ENCODE peak calls at places on chromosomes 2 and 18, in eight cellular contexts. D is Peyer's patch, U is AG09319, W is omental fat pad, J is upper lobe of right lung, G is kidney, M is GM06990, L is astrocyte of the cerebellum. P is an unnamed sample.

GRCh38 chr2:208099682-208100081 is 24.6 kb downstream of the CRYGD start:
- DNase-seq in D (no peak), W (no peak), J (no peak), M (no peak), G (no peak), U (no peak), L (no peak), P (no peak)

GRCh38 chr2:229437467-229437866 is 166.4 kb upstream of the PID1 start:
- DNase-seq in U (no peak), M (no peak), D (no peak), G (no peak), L (no peak), J (no peak), W (no peak), P (no peak)

GRCh38 chr2:72573232-72573631 is 252.6 kb downstream of the EXOC6B start:
- DNase-seq in L (no peak), J (no peak), W (no peak), G (no peak), M (no peak), U (no peak), D (no peak), P (no peak)

GRCh38 chr2:174176898-174177297 is 71.4 kb downstream of the OLA1 start:
- DNase-seq in W (no peak), G (no peak), D (no peak), M (no peak), U (no peak), J (no peak), L (peak), P (no peak)

GRCh38 chr2:10331033-10331701 is 28.5 kb downstream of the HPCAL1 start:
- DNase-seq in L (no peak), M (peak), J (peak), D (peak), U (no peak), W (no peak), G (peak), P (no peak)

GRCh38 chr2:51304341-51304740 is 272.4 kb upstream of the NRXN1 start:
- DNase-seq in G (no peak), J (no peak), M (no peak), U (no peak), D (no peak), L (no peak), W (no peak), P (no peak)

GRCh38 chr2:204670124-204670523 is 124.8 kb downstream of the PARD3B start:
- DNase-seq in M (no peak), J (no peak), G (no peak), D (no peak), L (no peak), U (no peak), W (no peak), P (no peak)

GRCh38 chr18:10234912-10235439 is 219.5 kb upstream of the APCDD1 start:
- DNase-seq in D (no peak), J (no peak), L (no peak), M (no peak), G (no peak), U (peak), W (no peak), P (no peak)

GRCh38 chr18:71727909-71728308 is 816.2 kb downstream of the CBLN2 start:
- DNase-seq in W (no peak), M (no peak), U (no peak), L (no peak), G (no peak), J (no peak), D (no peak), P (no peak)

GRCh38 chr2:212794471-212794870 is 255.9 kb upstream of the ERBB4 start:
- DNase-seq in W (no peak), G (no peak), U (no peak), J (no peak), M (no peak), L (no peak), D (no peak), P (no peak)

GRCh38 chr2:219272351-219272750 is 6.8 kb upstream of the DNAJB2 start:
- DNase-seq in U (no peak), W (no peak), L (no peak), M (no peak), D (no peak), G (peak), J (peak), P (no peak)

GRCh38 chr2:146123714-146124113 is 1603.8 kb upstream of the ZEB2 start:
- DNase-seq in G (no peak), J (no peak), D (no peak), U (no peak), W (no peak), M (no peak), L (no peak), P (no peak)

GRCh38 chr2:25976884-25977741 is 5.2 kb downstream of the KIF3C start:
- DNase-seq in M (no peak), D (no peak), U (no peak), J (no peak), G (no peak), L (no peak), W (no peak), P (no peak)

GRCh38 chr2:171986778-171987177 is 13.0 kb upstream of the METAP1D start:
- DNase-seq in G (no peak), J (no peak), U (no peak), W (no peak), M (no peak), D (no peak), L (no peak), P (no peak)

GRCh38 chr2:41735446-41735845 is 312.4 kb upstream of the PKDCC start:
- DNase-seq in U (no peak), L (no peak), D (no peak), J (no peak), M (no peak), G (no peak), W (no peak), P (no peak)

GRCh38 chr2:237872178-237872887 is 12.9 kb downstream of the RAMP1 start:
- DNase-seq in L (no peak), W (no peak), M (no peak), D (no peak), J (peak), U (no peak), G (no peak), P (no peak)

GRCh38 chr2:239027431-239028252 is 179.8 kb downstream of the TWIST2 start:
- DNase-seq in L (no peak), U (no peak), W (no peak), D (peak), G (no peak), J (peak), M (no peak), P (no peak)

GRCh38 chr18:30455741-30456140 is 586.8 kb downstream of the DSC3 start:
- DNase-seq in G (no peak), M (no peak), U (no peak), L (no peak), W (no peak), D (no peak), J (no peak), P (no peak)

GRCh38 chr2:230875347-230876315 is 10.9 kb downstream of the ITM2C start:
- DNase-seq in L (no peak), U (no peak), J (peak), W (no peak), D (peak), G (no peak), M (no peak), P (peak)

GRCh38 chr2:16716051-16716450 is 50.4 kb upstream of the CYRIA start:
- DNase-seq in J (no peak), W (no peak), L (no peak), U (no peak), D (no peak), G (no peak), M (no peak), P (no peak)

GRCh38 chr18:36376361-36376760 is 78.8 kb downstream of the FHOD3 start:
- DNase-seq in J (no peak), L (no peak), G (no peak), M (no peak), W (no peak), U (no peak), D (no peak), P (no peak)

GRCh38 chr2:188279093-188279445 is 12.6 kb upstream of the GULP1 start:
- DNase-seq in L (no peak), D (no peak), G (no peak), U (no peak), W (no peak), J (no peak), M (no peak), P (no peak)

GRCh38 chr2:74003494-74004211 is 18.9 kb downstream of the TET3 start:
- DNase-seq in J (peak), W (no peak), M (no peak), L (no peak), G (no peak), D (no peak), U (peak), P (no peak)

GRCh38 chr2:10120938-10121574 is 1.5 kb upstream of the RRM2 start:
- DNase-seq in J (no peak), M (no peak), W (no peak), L (no peak), G (no peak), D (no peak), U (no peak), P (no peak)

GRCh38 chr18:46636040-46636630 is 20.9 kb downstream of the LOXHD1 start:
- DNase-seq in J (no peak), G (no peak), L (no peak), D (no peak), U (no peak), M (no peak), W (no peak), P (no peak)

GRCh38 chr18:73006331-73006730 is 138.5 kb upstream of the NETO1 start:
- DNase-seq in U (no peak), M (no peak), J (no peak), G (no peak), W (no peak), L (no peak), D (no peak), P (no peak)

GRCh38 chr2:188478724-188479123 is 187.1 kb downstream of the GULP1 start:
- DNase-seq in D (no peak), M (no peak), U (no peak), W (no peak), J (no peak), L (no peak), G (no peak), P (no peak)

GRCh38 chr2:75276093-75277055 is 77.1 kb upstream of the TACR1 start:
- DNase-seq in G (no peak), U (no peak), J (no peak), W (no peak), D (no peak), M (no peak), L (peak), P (no peak)

GRCh38 chr2:134377730-134378129 is 123.9 kb downstream of the MGAT5 start:
- DNase-seq in M (no peak), G (no peak), J (no peak), L (no peak), U (no peak), W (no peak), D (no peak), P (no peak)

GRCh38 chr18:10926565-10927194 is 222.7 kb downstream of the PIEZO2 start:
- DNase-seq in G (no peak), U (no peak), D (no peak), J (no peak), M (peak), L (no peak), W (no peak), P (no peak)

GRCh38 chr18:12032786-12033642 is 51.7 kb downstream of the IMPA2 start:
- DNase-seq in U (no peak), L (no peak), G (no peak), M (no peak), J (no peak), W (no peak), D (no peak), P (no peak)

GRCh38 chr2:64228126-64228678 is 84.0 kb upstream of the PELI1 start:
- DNase-seq in L (no peak), M (peak), D (peak), J (peak), W (peak), G (peak), U (no peak), P (peak)

GRCh38 chr2:121502246-121502645 is 28.4 kb upstream of the RNU4ATAC start:
- DNase-seq in G (no peak), D (no peak), L (no peak), J (no peak), W (no peak), M (no peak), U (no peak), P (no peak)

GRCh38 chr18:46474487-46475366 is 182.3 kb downstream of the LOXHD1 start:
- DNase-seq in M (no peak), D (no peak), J (peak), G (no peak), U (no peak), L (no peak), W (no peak), P (no peak)

GRCh38 chr2:20062615-20063545 is 11.5 kb upstream of the LAPTM4A start:
- DNase-seq in U (peak), G (no peak), D (no peak), L (peak), J (no peak), M (no peak), W (no peak), P (no peak)
- TF ChIP-seq CTCF in U (no peak), G (no peak), D (no peak), L (no peak), J (no peak), M (no peak), W (no peak), P (no peak)

GRCh38 chr2:61410185-61410584 is 60.7 kb downstream of the USP34 start:
- DNase-seq in W (no peak), M (no peak), J (no peak), L (no peak), D (no peak), G (no peak), U (no peak), P (no peak)

GRCh38 chr2:61405813-61406212 is 65.1 kb downstream of the USP34 start:
- DNase-seq in J (no peak), D (no peak), M (no peak), W (no peak), G (no peak), U (no peak), L (no peak), P (no peak)

GRCh38 chr2:61404438-61404837 is 66.4 kb downstream of the USP34 start:
- DNase-seq in J (no peak), D (no peak), L (no peak), M (no peak), W (no peak), U (no peak), G (no peak), P (no peak)
- TF ChIP-seq CTCF in J (no peak), D (no peak), L (no peak), M (no peak), W (no peak), U (no peak), G (no peak), P (no peak)

DNA sequence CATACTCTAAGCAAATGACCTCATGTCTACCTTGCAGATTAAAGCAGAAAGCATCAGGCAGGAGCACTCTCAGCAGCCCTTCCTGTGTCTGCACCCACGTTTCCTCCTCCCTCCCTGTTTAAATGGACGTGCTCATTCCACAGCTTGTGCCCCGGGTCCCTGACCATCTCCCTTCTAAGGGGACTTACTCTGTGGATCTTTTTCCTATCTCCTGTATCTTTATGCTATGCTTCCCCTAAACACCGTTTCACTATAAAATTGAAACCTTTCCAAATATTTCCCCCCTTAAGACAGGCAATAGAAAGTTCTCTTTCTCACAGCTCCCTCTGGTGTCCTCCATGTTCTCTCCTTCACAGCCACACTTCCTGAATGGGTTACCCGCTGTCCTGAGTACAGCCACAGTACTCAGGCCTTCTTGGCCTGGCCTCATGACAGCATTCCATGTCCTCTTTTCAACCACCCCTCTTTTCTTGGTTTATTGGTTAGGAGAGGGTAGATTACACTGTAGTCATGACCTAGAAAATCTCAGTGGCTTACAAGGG is 41.1 kb downstream of the TMEM185B start:
- DNase-seq in M (no peak), D (no peak), W (no peak), J (no peak), U (no peak), G (no peak), L (no peak), P (no peak)
- TF ChIP-seq CTCF in M (peak), D (no peak), W (no peak), J (no peak), U (no peak), G (no peak), L (no peak), P (no peak)

GRCh38 chr18:64119916-64120315 is 29.0 kb downstream of the LINC00305 start:
- DNase-seq in M (no peak), W (no peak), D (no peak), G (no peak), J (no peak), U (no peak), L (peak), P (no peak)
- TF ChIP-seq CTCF in M (peak), W (no peak), D (peak), G (no peak), J (peak), U (no peak), L (peak), P (peak)

DNA sequence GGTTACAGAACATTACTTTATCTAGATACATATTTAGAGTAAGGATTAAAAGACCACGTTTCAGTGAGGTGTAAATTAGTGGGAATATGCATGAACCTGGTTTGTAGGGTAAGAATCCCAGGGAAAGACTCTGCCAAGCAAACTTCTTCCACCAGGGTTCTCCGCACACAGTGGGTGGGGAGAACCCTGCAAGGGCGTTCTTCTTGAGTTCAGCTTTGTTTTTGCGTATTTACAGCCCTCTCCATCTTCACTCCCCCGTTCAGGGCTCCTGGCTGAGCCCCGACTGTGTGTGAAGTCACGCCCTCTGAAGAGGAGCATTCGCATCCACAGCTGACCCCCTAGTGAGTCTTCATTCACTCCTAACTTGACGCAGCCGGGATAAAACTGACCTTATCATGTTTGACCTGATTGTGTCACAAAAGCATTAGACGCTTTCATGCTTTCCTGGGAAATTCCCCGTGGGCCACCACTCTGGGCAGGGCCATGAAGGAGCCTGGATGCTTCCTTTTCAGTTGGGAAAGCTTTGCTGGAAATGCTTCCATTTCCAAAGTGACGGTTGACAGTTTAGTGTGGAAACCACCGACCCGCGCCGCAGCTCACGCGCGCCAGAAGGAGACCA is 1.0 kb downstream of the ALKAL2 start:
- DNase-seq in U (no peak), D (no peak), J (no peak), L (no peak), W (no peak), G (no peak), M (no peak), P (no peak)
- TF ChIP-seq CTCF in U (no peak), D (peak), J (no peak), L (no peak), W (no peak), G (no peak), M (no peak), P (no peak)

GRCh38 chr2:46988733-46989481 is 73.3 kb upstream of the MCFD2 start:
- DNase-seq in J (no peak), W (no peak), M (no peak), G (no peak), U (no peak), L (no peak), D (no peak), P (no peak)
- TF ChIP-seq CTCF in J (no peak), W (no peak), M (no peak), G (no peak), U (no peak), L (peak), D (no peak), P (no peak)

DNA sequence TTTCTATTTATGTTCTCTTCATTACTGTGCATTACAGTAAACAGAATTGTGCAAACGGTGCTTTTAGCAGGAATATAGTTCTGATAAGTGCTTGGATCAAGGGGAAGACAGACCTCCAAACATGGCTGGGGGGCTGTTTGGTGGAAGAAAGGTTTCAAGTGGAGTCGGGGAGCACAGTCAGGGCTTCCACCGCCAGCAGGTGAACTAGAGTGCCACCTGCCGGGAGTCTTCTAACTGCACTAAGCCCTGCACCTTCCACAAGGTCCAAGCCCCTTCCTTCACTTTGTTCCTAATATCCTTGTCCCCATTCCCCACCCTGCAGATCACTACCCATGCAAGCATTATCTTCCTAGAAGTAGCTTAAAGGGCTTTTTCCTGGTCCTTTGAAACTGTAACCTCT is 11.1 kb downstream of the ONECUT2 start:
- DNase-seq in M (no peak), W (no peak), U (no peak), D (no peak), G (no peak), J (no peak), L (no peak), P (no peak)
- TF ChIP-seq CTCF in M (peak), W (no peak), U (peak), D (peak), G (no peak), J (peak), L (peak), P (no peak)

GRCh38 chr2:86243950-86244733 is 44.9 kb downstream of the MRPL35 start:
- DNase-seq in L (no peak), W (no peak), U (no peak), J (no peak), D (no peak), G (no peak), M (no peak), P (no peak)
- TF ChIP-seq CTCF in L (peak), W (no peak), U (no peak), J (no peak), D (no peak), G (no peak), M (peak), P (no peak)

DNA sequence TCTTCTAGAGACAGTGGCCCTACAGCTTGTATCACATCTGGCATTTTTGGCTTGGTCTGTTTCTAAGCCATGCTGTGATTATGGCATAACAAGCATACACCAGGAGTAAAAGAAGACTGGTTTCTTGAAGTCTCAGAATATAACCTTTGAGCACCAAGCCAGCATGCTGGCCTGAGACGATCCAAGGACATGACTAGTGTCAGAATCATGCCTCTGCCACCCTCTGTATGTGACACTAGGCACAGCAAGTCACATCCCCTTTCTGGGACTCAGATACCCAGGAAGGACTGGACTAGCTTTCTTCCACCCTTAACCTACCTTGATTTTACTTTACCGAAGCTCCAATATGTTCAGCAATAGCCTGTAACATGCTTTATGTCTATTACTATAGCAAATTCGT is 345.5 kb downstream of the SETBP1 start:
- DNase-seq in G (no peak), W (no peak), L (no peak), J (no peak), M (no peak), U (no peak), D (no peak), P (no peak)
- TF ChIP-seq CTCF in G (no peak), W (no peak), L (no peak), J (no peak), M (peak), U (no peak), D (no peak), P (no peak)